ENCODE peak calls at places on chromosomes 13 and 19, in nine cellular contexts. Q is activated CD8-positive, alpha-beta memory T cell treated with anti-CD3 and anti-CD28 coated beads for 1 hour; N is NCI-H345; L is NCI-H1048; P is CD4-positive, alpha-beta T cell; J is M059J; G is skeletal muscle cell; U is NCI-H446; M is NCI-H2081. C is an unnamed sample.

GRCh38 chr13:22211876-22212275 is 541.0 kb downstream of the FGF9 start:
- DNase-seq in U (no peak), M (no peak), G (no peak), J (no peak), L (no peak), P (no peak), N (no peak), Q (no peak), C (no peak)

GRCh38 chr13:84686973-84687372 is 804.7 kb upstream of the SLITRK1 start:
- DNase-seq in L (no peak), J (no peak), U (no peak), M (no peak), G (no peak), N (no peak), Q (no peak), P (no peak), C (no peak)

GRCh38 chr13:35881360-35881759 is 249.8 kb downstream of the DCLK1 start:
- DNase-seq in M (peak), N (peak), J (no peak), L (no peak), G (no peak), Q (no peak), P (no peak), U (peak), C (no peak)

GRCh38 chr19:8368136-8368535 is 4.2 kb downstream of the ANGPTL4 start:
- DNase-seq in L (no peak), M (no peak), J (no peak), G (no peak), Q (no peak), N (no peak), U (no peak), P (no peak), C (no peak)

GRCh38 chr13:112475889-112476288 is 99.7 kb downstream of the SPACA7 start:
- DNase-seq in J (no peak), N (no peak), L (no peak), G (no peak), M (no peak), U (no peak), P (no peak), Q (no peak), C (no peak)

GRCh38 chr13:39767791-39768564 is 112.5 kb downstream of the COG6 start:
- DNase-seq in Q (no peak), N (peak), G (no peak), L (no peak), M (peak), P (no peak), U (no peak), J (no peak), C (peak)

GRCh38 chr13:74868044-74868443 is 613.9 kb downstream of the TBC1D4 start:
- DNase-seq in Q (no peak), M (no peak), L (no peak), J (peak), P (no peak), G (peak), N (no peak), U (no peak), C (no peak)

GRCh38 chr13:31790992-31791391 is 51.7 kb downstream of the RXFP2 start:
- DNase-seq in L (no peak), Q (no peak), P (no peak), J (peak), N (no peak), G (no peak), M (no peak), U (no peak), C (no peak)

GRCh38 chr19:17339088-17339741 is 1.9 kb downstream of the GTPBP3 start:
- DNase-seq in L (no peak), Q (no peak), M (no peak), G (no peak), J (no peak), U (no peak), N (no peak), P (peak), C (peak)

GRCh38 chr13:95457294-95457693 is 95.2 kb upstream of the CLDN10 start:
- DNase-seq in P (no peak), L (no peak), G (no peak), Q (no peak), N (no peak), M (no peak), J (peak), U (no peak), C (no peak)

GRCh38 chr13:109666656-109667448 is 119.5 kb downstream of the IRS2 start:
- DNase-seq in Q (no peak), J (peak), P (no peak), M (no peak), U (no peak), N (no peak), G (no peak), L (no peak), C (no peak)

GRCh38 chr19:7618771-7619510 is 10.4 kb downstream of the XAB2 start:
- DNase-seq in Q (no peak), G (no peak), M (no peak), J (no peak), P (no peak), L (no peak), U (no peak), N (no peak), C (peak)

GRCh38 chr19:47239610-47240296 is 8.8 kb upstream of the BBC3 start:
- DNase-seq in U (peak), N (peak), L (no peak), Q (peak), J (peak), G (no peak), P (peak), M (peak), C (no peak)

GRCh38 chr13:91609353-91609752 is 210.9 kb downstream of the GPC5 start:
- DNase-seq in M (no peak), U (no peak), P (no peak), N (no peak), G (peak), Q (no peak), L (no peak), J (peak), C (no peak)

GRCh38 chr19:11598103-11598483 is 810 bp downstream of the ZNF627 start:
- DNase-seq in L (no peak), J (no peak), G (no peak), U (no peak), Q (no peak), N (no peak), M (no peak), P (no peak), C (no peak)

GRCh38 chr19:34067861-34068271 is 104.4 kb upstream of the LSM14A start:
- DNase-seq in J (peak), Q (no peak), G (no peak), M (no peak), P (no peak), N (no peak), L (no peak), U (no peak), C (no peak)

GRCh38 chr19:39845172-39845571 is 1.0 kb downstream of the FBL start:
- DNase-seq in L (no peak), U (no peak), P (no peak), G (no peak), M (no peak), Q (no peak), N (no peak), J (no peak), C (peak)

GRCh38 chr13:44148159-44148929 is 225.3 kb upstream of the SERP2 start:
- DNase-seq in M (no peak), Q (no peak), L (no peak), N (no peak), J (peak), G (peak), P (no peak), U (no peak), C (no peak)

GRCh38 chr19:42942187-42942789 is 5.3 kb upstream of the PSG7 start:
- DNase-seq in J (no peak), G (no peak), Q (no peak), N (no peak), L (no peak), M (no peak), U (no peak), P (no peak), C (peak)

GRCh38 chr13:41614671-41615519 is 157.5 kb downstream of the RGCC start:
- DNase-seq in U (no peak), G (no peak), P (no peak), J (no peak), L (no peak), Q (no peak), M (no peak), N (no peak), C (peak)

GRCh38 chr19:46728693-46729339 is 11.9 kb upstream of the PRKD2 start:
- DNase-seq in U (no peak), G (no peak), L (no peak), J (peak), Q (peak), P (peak), N (peak), M (no peak), C (peak)

GRCh38 chr19:29277107-29277506 is 64.2 kb upstream of the UQCRFS1 start:
- DNase-seq in M (no peak), Q (peak), J (peak), L (no peak), P (peak), U (no peak), N (no peak), G (no peak), C (no peak)

GRCh38 chr13:78978381-78978998 is 319.5 kb upstream of the OBI1 start:
- DNase-seq in U (peak), N (peak), Q (no peak), J (peak), P (no peak), L (peak), M (peak), G (peak), C (peak)

GRCh38 chr19:3908266-3909054 is 24.4 kb upstream of the NMRK2 start:
- DNase-seq in G (no peak), J (no peak), N (no peak), P (no peak), Q (no peak), M (no peak), U (no peak), L (no peak), C (no peak)

GRCh38 chr19:18440421-18440877 is 2.5 kb upstream of the ISYNA1 start:
- DNase-seq in P (peak), Q (no peak), N (peak), U (no peak), L (no peak), M (peak), G (no peak), J (no peak), C (peak)

GRCh38 chr13:94080527-94080926 is 399.0 kb downstream of the DCT start:
- DNase-seq in U (no peak), M (no peak), J (no peak), G (no peak), N (no peak), Q (no peak), P (no peak), L (no peak), C (no peak)

GRCh38 chr13:36297600-36298338 is at the start of gene CCDC169:
- DNase-seq in J (peak), M (peak), P (peak), G (no peak), N (peak), Q (peak), U (peak), L (no peak), C (no peak)

C was measured in HT-29.